ENCODE peak calls at places on chromosomes 12 and 14, in five cellular contexts. N is heart right ventricle, K is right lobe of liver, W is heart left ventricle, Z is IMR-90. J is an unnamed sample. For H3K27me3 and H3K9me3, the result is how much of the 10 kb centered on the place peaks cover.

GRCh38 chr14:24690492-24690891 is 56.5 kb upstream of the GZMB start:
- ATAC-seq in K (no peak), N (no peak), Z (no peak), W (no peak), J (no peak)

GRCh38 chr14:61147369-61147897 is 133.7 kb downstream of the TMEM30B start:
- ATAC-seq in W (peak), N (no peak), Z (peak), K (no peak), J (no peak)

GRCh38 chr12:28027947-28028724 is 55.6 kb upstream of the PTHLH start:
- ATAC-seq in N (no peak), W (no peak), Z (peak), K (no peak), J (no peak)

GRCh38 chr12:89160716-89161123 is 191.6 kb downstream of the DUSP6 start:
- ATAC-seq in K (peak), N (peak), Z (peak), W (peak), J (no peak)

GRCh38 chr12:92462049-92462448 is 240.7 kb upstream of the PLEKHG7 start:
- ATAC-seq in W (peak), Z (no peak), N (no peak), K (peak), J (no peak)

GRCh38 chr14:43135877-43136411 is 1371.1 kb downstream of the FSCB start:
- ATAC-seq in W (no peak), K (no peak), Z (no peak), N (no peak), J (no peak)

GRCh38 chr12:50589650-50590435 is 85.1 kb downstream of the DIP2B start:
- ATAC-seq in Z (peak), K (no peak), W (no peak), N (no peak), J (no peak)

GRCh38 chr14:58066115-58066514 is 85.9 kb downstream of the ARMH4 start:
- ATAC-seq in K (no peak), Z (no peak), W (no peak), N (no peak), J (no peak)

GRCh38 chr12:52029686-52030085 is 21.6 kb upstream of the NR4A1 start:
- ATAC-seq in W (peak), K (no peak), N (peak), Z (no peak), J (no peak)

GRCh38 chr12:25313591-25313990 is 62.9 kb upstream of the KRAS start:
- ATAC-seq in W (no peak), Z (peak), K (no peak), N (no peak), J (no peak)

GRCh38 chr12:80763874-80764273 is 47.2 kb downstream of the MYF5 start:
- ATAC-seq in N (no peak), K (peak), Z (peak), W (no peak), J (no peak)

GRCh38 chr12:138898-139534 is 72.4 kb downstream of the IQSEC3 start:
- ATAC-seq in W (peak), N (peak), K (no peak), Z (peak), J (no peak)

GRCh38 chr14:58846682-58847465 is 209.1 kb downstream of the DACT1 start:
- ATAC-seq in Z (no peak), N (no peak), K (no peak), W (no peak), J (no peak)

GRCh38 chr12:116803018-116803736 is 65.1 kb downstream of the RNFT2 start:
- ATAC-seq in Z (no peak), N (no peak), K (no peak), W (no peak), J (no peak)

DNA sequence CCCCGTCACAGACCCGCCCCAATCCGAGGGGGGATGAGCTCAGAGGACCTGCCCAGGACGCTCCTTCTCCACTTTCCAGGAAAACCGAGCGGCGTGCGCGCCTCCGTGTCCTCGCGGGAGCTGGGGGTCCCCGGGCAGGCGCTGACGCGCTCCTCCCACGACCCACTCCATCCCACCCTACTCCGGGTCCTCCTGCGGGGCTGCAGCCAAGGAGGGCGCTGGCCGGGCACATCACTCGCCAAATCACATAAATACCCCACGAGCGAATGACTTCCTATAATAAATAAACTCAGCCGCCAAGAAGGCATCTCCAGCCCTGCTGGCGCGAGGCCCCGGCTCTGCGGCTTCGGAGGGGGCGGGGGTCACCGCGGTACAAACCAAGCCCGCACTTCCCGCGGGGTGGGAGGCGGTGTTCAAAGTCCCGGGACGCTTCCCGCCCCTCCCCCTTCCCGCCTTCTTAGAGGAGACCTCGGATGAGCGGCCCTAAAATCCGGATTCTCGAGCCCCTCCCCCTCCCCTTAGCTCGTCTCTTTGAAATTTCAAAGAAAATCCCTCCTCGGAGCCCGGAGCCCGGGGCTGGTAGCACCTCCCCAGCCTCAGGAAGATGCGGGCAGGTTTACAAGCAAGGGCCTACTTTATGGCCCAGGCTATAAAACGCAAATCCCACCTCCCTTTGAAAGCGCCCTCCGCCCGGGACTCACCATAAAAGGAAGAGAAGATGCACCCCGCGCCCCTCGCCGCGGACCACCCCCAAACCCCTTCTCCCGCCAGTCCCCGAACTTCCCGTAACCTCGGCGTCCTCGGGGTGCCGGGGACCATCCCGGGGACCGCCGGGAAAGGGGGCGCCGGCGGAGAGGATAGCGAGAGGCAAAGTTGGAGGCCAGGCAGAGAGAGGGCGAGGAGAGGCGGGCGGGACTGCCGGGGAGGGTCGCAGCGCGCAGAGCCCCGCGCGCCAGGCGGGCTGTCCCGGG is 718 bp upstream of the FZD10 start:
- ATAC-seq in Z (no peak), W (peak), K (no peak), N (no peak), J (no peak)
- H3K27me3 ChIP-seq in Z (under half), W (half or more), K (under half), N (half or more), J (half or more)

GRCh38 chr12:106942775-106943174 is 12.9 kb upstream of the TMEM263 start:
- ATAC-seq in N (no peak), W (no peak), K (no peak), Z (no peak), J (no peak)
- H3K9me3 ChIP-seq in N (under half), W (under half), K (under half), Z (under half), J (under half)

GRCh38 chr14:95730126-95730525 is 16.2 kb upstream of the TCL1A start:
- ATAC-seq in Z (no peak), K (no peak), W (no peak), N (no peak), J (no peak)
- H3K27ac ChIP-seq in Z (no peak), K (no peak), W (no peak), N (no peak), J (no peak)

GRCh38 chr14:88181072-88181471 is 142.0 kb downstream of the KCNK10 start:
- ATAC-seq in N (no peak), Z (no peak), W (no peak), K (no peak), J (no peak)
- H3K27me3 ChIP-seq in N (under half), Z (under half), W (under half), K (under half), J (under half)

GRCh38 chr14:104520620-104521410 is 58.7 kb upstream of the C14orf180 start:
- ATAC-seq in N (no peak), Z (no peak), W (no peak), K (no peak), J (no peak)
- H3K9me3 ChIP-seq in N (under half), Z (under half), W (under half), K (under half), J (under half)

DNA sequence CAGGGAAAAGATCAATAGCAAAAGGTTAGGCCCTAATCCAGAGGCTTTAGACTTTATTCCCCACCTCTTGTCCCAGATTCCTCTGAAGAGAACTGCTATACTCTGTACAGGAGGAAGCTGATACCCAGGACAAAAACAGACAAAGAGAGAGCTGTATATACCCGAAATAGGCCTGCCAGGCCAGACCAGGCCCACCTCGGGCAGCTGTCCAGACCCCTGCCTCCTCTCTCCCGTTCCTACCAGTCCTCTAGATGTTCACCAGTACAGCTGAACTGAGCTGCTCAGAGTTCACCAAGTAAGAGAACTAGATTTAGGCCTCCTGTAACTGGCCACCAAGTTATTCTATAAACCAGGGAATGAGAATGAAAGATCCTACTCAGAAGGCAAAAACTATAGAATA is 4.7 kb downstream of the CHD4 start:
- ATAC-seq in W (no peak), K (no peak), Z (no peak), N (no peak), J (no peak)
- H3K27ac ChIP-seq in W (peak), K (no peak), Z (no peak), N (peak), J (peak)

DNA sequence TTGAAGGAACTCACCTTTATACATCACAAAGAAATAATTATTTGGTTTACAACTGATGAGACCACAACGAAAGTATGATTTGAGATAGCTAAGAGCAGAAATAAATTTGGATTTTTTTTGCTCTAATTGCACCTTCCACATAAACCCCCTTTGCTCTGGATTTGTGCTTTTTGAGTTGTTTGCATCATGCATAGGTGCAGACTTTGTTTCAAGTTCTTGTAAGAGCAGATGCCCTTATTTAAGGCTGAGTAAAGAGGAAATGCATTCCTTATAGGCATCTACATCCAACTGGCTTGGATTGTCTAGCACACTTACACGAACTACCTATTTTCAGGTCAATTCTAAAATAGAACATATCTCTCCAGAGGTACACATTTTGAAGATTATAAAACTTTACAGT is 6.6 kb upstream of the CCND2 start:
- ATAC-seq in N (no peak), W (no peak), K (no peak), Z (no peak), J (no peak)
- H3K27me3 ChIP-seq in N (under half), W (under half), K (under half), Z (half or more), J (under half)

GRCh38 chr14:105836730-105837129 is 310.3 kb downstream of the TMEM121 start:
- ATAC-seq in Z (no peak), K (no peak), W (no peak), N (no peak), J (no peak)

GRCh38 chr14:105837349-105838063 is 311.1 kb downstream of the TMEM121 start:
- ATAC-seq in K (no peak), Z (no peak), N (no peak), W (no peak), J (no peak)

GRCh38 chr14:105839425-105840265 is 313.3 kb downstream of the TMEM121 start:
- ATAC-seq in K (no peak), W (no peak), N (no peak), Z (no peak), J (no peak)

GRCh38 chr14:105838591-105839424 is 312.4 kb downstream of the TMEM121 start:
- ATAC-seq in K (no peak), Z (no peak), N (no peak), W (no peak), J (peak)

DNA sequence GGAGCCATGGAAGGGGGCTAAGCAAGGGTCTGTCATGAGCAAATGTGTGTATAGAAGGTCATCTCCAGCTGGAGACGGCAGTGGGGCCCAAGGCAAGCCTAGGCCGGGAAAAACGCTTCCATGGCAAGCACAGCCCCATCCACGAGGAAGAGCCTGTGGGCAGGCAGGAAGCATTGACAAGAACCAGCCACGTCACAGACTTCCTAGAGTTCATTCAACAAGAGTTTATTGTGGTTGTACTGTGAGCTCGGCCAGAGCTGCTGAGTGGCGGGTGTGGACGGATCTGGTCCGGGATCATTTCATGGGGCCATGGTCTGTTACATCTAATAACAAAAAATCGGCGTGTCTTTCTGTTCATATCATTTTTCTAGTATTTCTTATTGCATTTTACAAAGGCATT is 311.7 kb downstream of the TMEM121 start:
- ATAC-seq in N (no peak), Z (no peak), W (no peak), K (no peak), J (no peak)
- H3K9me3 ChIP-seq in N (under half), Z (half or more), W (under half), K (under half), J (under half)

GRCh38 chr14:72839351-72839750 is 54.5 kb downstream of the DPF3 start:
- ATAC-seq in W (no peak), K (no peak), N (no peak), Z (no peak), J (no peak)
- H3K27ac ChIP-seq in W (no peak), K (no peak), N (no peak), Z (no peak), J (no peak)

J was measured in gastroesophageal sphincter.